ENCODE peak calls at places on chromosomes 12 and 14, in eight cellular contexts. One of them, this sample, is unnamed.

GRCh38 chr12:81992461-81992860 is 233.3 kb upstream of the PPFIA2 start:
- DNase-seq in neuronal stem cell: peak
- DNase-seq in stomach: peak
- DNase-seq in dorsolateral prefrontal cortex: no peak
- DNase-seq in RWPE1: no peak
- DNase-seq in naive thymus-derived CD4-positive, alpha-beta T cell: no peak
- DNase-seq in effector memory CD4-positive, alpha-beta T cell: no peak
- DNase-seq in IMR-90: no peak
- DNase-seq in this sample: no peak

GRCh38 chr12:48917857-48918537 is 7.3 kb downstream of the FKBP11 start:
- DNase-seq in neuronal stem cell: no peak
- DNase-seq in stomach: no peak
- DNase-seq in dorsolateral prefrontal cortex: no peak
- DNase-seq in RWPE1: no peak
- DNase-seq in naive thymus-derived CD4-positive, alpha-beta T cell: no peak
- DNase-seq in effector memory CD4-positive, alpha-beta T cell: no peak
- DNase-seq in IMR-90: no peak
- DNase-seq in this sample: no peak

GRCh38 chr14:20857630-20858261 is 33.4 kb upstream of the RNASE3 start:
- DNase-seq in neuronal stem cell: peak
- DNase-seq in stomach: peak
- DNase-seq in dorsolateral prefrontal cortex: peak
- DNase-seq in RWPE1: peak
- DNase-seq in naive thymus-derived CD4-positive, alpha-beta T cell: peak
- DNase-seq in effector memory CD4-positive, alpha-beta T cell: peak
- DNase-seq in IMR-90: peak
- DNase-seq in this sample: peak

GRCh38 chr12:32240210-32240609 is 133.6 kb downstream of the BICD1 start:
- DNase-seq in neuronal stem cell: no peak
- DNase-seq in stomach: no peak
- DNase-seq in dorsolateral prefrontal cortex: no peak
- DNase-seq in RWPE1: no peak
- DNase-seq in naive thymus-derived CD4-positive, alpha-beta T cell: no peak
- DNase-seq in effector memory CD4-positive, alpha-beta T cell: no peak
- DNase-seq in IMR-90: no peak
- DNase-seq in this sample: no peak

GRCh38 chr12:116102019-116102418 is 175.5 kb downstream of the MED13L start:
- DNase-seq in neuronal stem cell: no peak
- DNase-seq in stomach: no peak
- DNase-seq in dorsolateral prefrontal cortex: peak
- DNase-seq in RWPE1: no peak
- DNase-seq in naive thymus-derived CD4-positive, alpha-beta T cell: no peak
- DNase-seq in effector memory CD4-positive, alpha-beta T cell: no peak
- DNase-seq in IMR-90: no peak
- DNase-seq in this sample: no peak

GRCh38 chr14:89415139-89415538 is 1.9 kb downstream of the FOXN3 start:
- DNase-seq in neuronal stem cell: no peak
- DNase-seq in stomach: no peak
- DNase-seq in dorsolateral prefrontal cortex: no peak
- DNase-seq in RWPE1: no peak
- DNase-seq in naive thymus-derived CD4-positive, alpha-beta T cell: no peak
- DNase-seq in effector memory CD4-positive, alpha-beta T cell: no peak
- DNase-seq in IMR-90: no peak
- DNase-seq in this sample: no peak

GRCh38 chr14:68336165-68336564 is 456.7 kb downstream of the ZFP36L1 start:
- DNase-seq in neuronal stem cell: no peak
- DNase-seq in stomach: no peak
- DNase-seq in dorsolateral prefrontal cortex: no peak
- DNase-seq in RWPE1: no peak
- DNase-seq in naive thymus-derived CD4-positive, alpha-beta T cell: no peak
- DNase-seq in effector memory CD4-positive, alpha-beta T cell: no peak
- DNase-seq in IMR-90: no peak
- DNase-seq in this sample: no peak

GRCh38 chr14:95134304-95134933 is 22.9 kb downstream of the DICER1 start:
- DNase-seq in neuronal stem cell: no peak
- DNase-seq in stomach: no peak
- DNase-seq in dorsolateral prefrontal cortex: no peak
- DNase-seq in RWPE1: no peak
- DNase-seq in naive thymus-derived CD4-positive, alpha-beta T cell: no peak
- DNase-seq in effector memory CD4-positive, alpha-beta T cell: no peak
- DNase-seq in IMR-90: peak
- DNase-seq in this sample: no peak

GRCh38 chr14:31781578-31781977 is 220.4 kb downstream of the NUBPL start:
- DNase-seq in neuronal stem cell: peak
- DNase-seq in stomach: no peak
- DNase-seq in dorsolateral prefrontal cortex: no peak
- DNase-seq in RWPE1: no peak
- DNase-seq in naive thymus-derived CD4-positive, alpha-beta T cell: no peak
- DNase-seq in effector memory CD4-positive, alpha-beta T cell: no peak
- DNase-seq in IMR-90: no peak
- DNase-seq in this sample: no peak

GRCh38 chr14:35402323-35403084 is 2.0 kb downstream of the NFKBIA start:
- DNase-seq in neuronal stem cell: no peak
- DNase-seq in stomach: no peak
- DNase-seq in dorsolateral prefrontal cortex: no peak
- DNase-seq in RWPE1: no peak
- DNase-seq in naive thymus-derived CD4-positive, alpha-beta T cell: no peak
- DNase-seq in effector memory CD4-positive, alpha-beta T cell: no peak
- DNase-seq in IMR-90: peak
- DNase-seq in this sample: no peak

GRCh38 chr14:78530078-78530477 is 359.9 kb downstream of the NRXN3 start:
- DNase-seq in neuronal stem cell: peak
- DNase-seq in stomach: no peak
- DNase-seq in dorsolateral prefrontal cortex: no peak
- DNase-seq in RWPE1: peak
- DNase-seq in naive thymus-derived CD4-positive, alpha-beta T cell: no peak
- DNase-seq in effector memory CD4-positive, alpha-beta T cell: no peak
- DNase-seq in IMR-90: no peak
- DNase-seq in this sample: no peak

GRCh38 chr12:49553512-49554088 is 14.3 kb downstream of the MCRS1 start:
- DNase-seq in neuronal stem cell: no peak
- DNase-seq in stomach: no peak
- DNase-seq in dorsolateral prefrontal cortex: no peak
- DNase-seq in RWPE1: peak
- DNase-seq in naive thymus-derived CD4-positive, alpha-beta T cell: no peak
- DNase-seq in effector memory CD4-positive, alpha-beta T cell: no peak
- DNase-seq in IMR-90: no peak
- DNase-seq in this sample: no peak

GRCh38 chr12:116294464-116295002 is 17.0 kb upstream of the MED13L start:
- DNase-seq in neuronal stem cell: no peak
- DNase-seq in stomach: no peak
- DNase-seq in dorsolateral prefrontal cortex: no peak
- DNase-seq in RWPE1: no peak
- DNase-seq in naive thymus-derived CD4-positive, alpha-beta T cell: no peak
- DNase-seq in effector memory CD4-positive, alpha-beta T cell: no peak
- DNase-seq in IMR-90: no peak
- DNase-seq in this sample: no peak

GRCh38 chr12:10753066-10753465 is 29.9 kb upstream of the YBX3 start:
- DNase-seq in neuronal stem cell: no peak
- DNase-seq in stomach: no peak
- DNase-seq in dorsolateral prefrontal cortex: no peak
- DNase-seq in RWPE1: peak
- DNase-seq in naive thymus-derived CD4-positive, alpha-beta T cell: no peak
- DNase-seq in effector memory CD4-positive, alpha-beta T cell: no peak
- DNase-seq in IMR-90: peak
- DNase-seq in this sample: no peak

GRCh38 chr14:106211489-106211888 is 685.1 kb downstream of the TMEM121 start:
- DNase-seq in neuronal stem cell: no peak
- DNase-seq in stomach: no peak
- DNase-seq in dorsolateral prefrontal cortex: no peak
- DNase-seq in RWPE1: no peak
- DNase-seq in naive thymus-derived CD4-positive, alpha-beta T cell: no peak
- DNase-seq in effector memory CD4-positive, alpha-beta T cell: no peak
- DNase-seq in IMR-90: no peak
- DNase-seq in this sample: no peak

GRCh38 chr12:4069046-4070010 is 196.1 kb upstream of the PARP11 start:
- DNase-seq in neuronal stem cell: no peak
- DNase-seq in stomach: no peak
- DNase-seq in dorsolateral prefrontal cortex: no peak
- DNase-seq in RWPE1: no peak
- DNase-seq in naive thymus-derived CD4-positive, alpha-beta T cell: no peak
- DNase-seq in effector memory CD4-positive, alpha-beta T cell: no peak
- DNase-seq in IMR-90: no peak
- DNase-seq in this sample: no peak

GRCh38 chr14:99534863-99535262 is 53.7 kb downstream of the CCNK start:
- DNase-seq in neuronal stem cell: peak
- DNase-seq in stomach: no peak
- DNase-seq in dorsolateral prefrontal cortex: no peak
- DNase-seq in RWPE1: no peak
- DNase-seq in naive thymus-derived CD4-positive, alpha-beta T cell: no peak
- DNase-seq in effector memory CD4-positive, alpha-beta T cell: no peak
- DNase-seq in IMR-90: no peak
- DNase-seq in this sample: no peak

GRCh38 chr12:55718020-55718419 is 2.2 kb upstream of the RDH5 start:
- DNase-seq in neuronal stem cell: no peak
- DNase-seq in stomach: no peak
- DNase-seq in dorsolateral prefrontal cortex: no peak
- DNase-seq in RWPE1: no peak
- DNase-seq in naive thymus-derived CD4-positive, alpha-beta T cell: no peak
- DNase-seq in effector memory CD4-positive, alpha-beta T cell: no peak
- DNase-seq in IMR-90: no peak
- DNase-seq in this sample: no peak

GRCh38 chr14:68589447-68590232 is 203.2 kb downstream of the ZFP36L1 start:
- DNase-seq in neuronal stem cell: no peak
- DNase-seq in stomach: no peak
- DNase-seq in dorsolateral prefrontal cortex: no peak
- DNase-seq in RWPE1: no peak
- DNase-seq in naive thymus-derived CD4-positive, alpha-beta T cell: no peak
- DNase-seq in effector memory CD4-positive, alpha-beta T cell: no peak
- DNase-seq in IMR-90: peak
- DNase-seq in this sample: no peak

GRCh38 chr14:104374718-104375080 is 204.9 kb upstream of the C14orf180 start:
- DNase-seq in neuronal stem cell: no peak
- DNase-seq in stomach: no peak
- DNase-seq in dorsolateral prefrontal cortex: no peak
- DNase-seq in RWPE1: no peak
- DNase-seq in naive thymus-derived CD4-positive, alpha-beta T cell: no peak
- DNase-seq in effector memory CD4-positive, alpha-beta T cell: no peak
- DNase-seq in IMR-90: no peak
- DNase-seq in this sample: no peak

GRCh38 chr12:1907652-1908611 is 10.5 kb downstream of the CACNA2D4 start:
- DNase-seq in neuronal stem cell: no peak
- DNase-seq in stomach: peak
- DNase-seq in dorsolateral prefrontal cortex: no peak
- DNase-seq in RWPE1: peak
- DNase-seq in naive thymus-derived CD4-positive, alpha-beta T cell: no peak
- DNase-seq in effector memory CD4-positive, alpha-beta T cell: no peak
- DNase-seq in IMR-90: no peak
- DNase-seq in this sample: no peak

GRCh38 chr14:51538973-51539372 is 112.7 kb upstream of the FRMD6 start:
- DNase-seq in neuronal stem cell: no peak
- DNase-seq in stomach: no peak
- DNase-seq in dorsolateral prefrontal cortex: no peak
- DNase-seq in RWPE1: no peak
- DNase-seq in naive thymus-derived CD4-positive, alpha-beta T cell: no peak
- DNase-seq in effector memory CD4-positive, alpha-beta T cell: no peak
- DNase-seq in IMR-90: no peak
- DNase-seq in this sample: no peak
- H3K27ac ChIP-seq in neuronal stem cell: no peak
- H3K27ac ChIP-seq in stomach: no peak
- H3K27ac ChIP-seq in dorsolateral prefrontal cortex: no peak
- H3K27ac ChIP-seq in RWPE1: no peak
- H3K27ac ChIP-seq in naive thymus-derived CD4-positive, alpha-beta T cell: no peak
- H3K27ac ChIP-seq in effector memory CD4-positive, alpha-beta T cell: no peak
- H3K27ac ChIP-seq in IMR-90: no peak
- H3K27ac ChIP-seq in this sample: no peak

DNA sequence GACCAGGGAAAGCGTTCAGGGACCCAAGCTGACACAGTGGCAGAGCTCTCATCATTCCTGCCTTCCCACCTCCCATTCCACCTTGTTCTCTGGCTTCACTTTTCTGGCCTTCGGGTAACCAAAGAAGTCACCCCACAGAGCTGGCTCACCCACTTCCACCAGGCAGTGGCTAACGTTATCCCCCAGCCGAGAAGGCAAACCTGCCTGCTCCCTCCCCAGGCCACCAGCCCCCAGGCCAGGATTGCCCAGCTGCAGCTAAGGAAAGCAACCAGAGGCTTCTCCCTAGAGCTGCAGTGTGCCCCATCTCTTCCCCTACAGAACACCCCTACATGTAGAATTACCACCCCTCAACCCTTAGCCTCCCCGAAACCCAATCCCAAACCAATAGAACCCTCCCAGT is 22.2 kb downstream of the CCDC88C start:
- DNase-seq in neuronal stem cell: no peak
- DNase-seq in stomach: no peak
- DNase-seq in dorsolateral prefrontal cortex: no peak
- DNase-seq in RWPE1: no peak
- DNase-seq in naive thymus-derived CD4-positive, alpha-beta T cell: no peak
- DNase-seq in effector memory CD4-positive, alpha-beta T cell: no peak
- DNase-seq in IMR-90: no peak
- DNase-seq in this sample: no peak
- H3K27ac ChIP-seq in neuronal stem cell: no peak
- H3K27ac ChIP-seq in stomach: no peak
- H3K27ac ChIP-seq in dorsolateral prefrontal cortex: no peak
- H3K27ac ChIP-seq in RWPE1: peak
- H3K27ac ChIP-seq in naive thymus-derived CD4-positive, alpha-beta T cell: peak
- H3K27ac ChIP-seq in effector memory CD4-positive, alpha-beta T cell: peak
- H3K27ac ChIP-seq in IMR-90: no peak
- H3K27ac ChIP-seq in this sample: no peak

DNA sequence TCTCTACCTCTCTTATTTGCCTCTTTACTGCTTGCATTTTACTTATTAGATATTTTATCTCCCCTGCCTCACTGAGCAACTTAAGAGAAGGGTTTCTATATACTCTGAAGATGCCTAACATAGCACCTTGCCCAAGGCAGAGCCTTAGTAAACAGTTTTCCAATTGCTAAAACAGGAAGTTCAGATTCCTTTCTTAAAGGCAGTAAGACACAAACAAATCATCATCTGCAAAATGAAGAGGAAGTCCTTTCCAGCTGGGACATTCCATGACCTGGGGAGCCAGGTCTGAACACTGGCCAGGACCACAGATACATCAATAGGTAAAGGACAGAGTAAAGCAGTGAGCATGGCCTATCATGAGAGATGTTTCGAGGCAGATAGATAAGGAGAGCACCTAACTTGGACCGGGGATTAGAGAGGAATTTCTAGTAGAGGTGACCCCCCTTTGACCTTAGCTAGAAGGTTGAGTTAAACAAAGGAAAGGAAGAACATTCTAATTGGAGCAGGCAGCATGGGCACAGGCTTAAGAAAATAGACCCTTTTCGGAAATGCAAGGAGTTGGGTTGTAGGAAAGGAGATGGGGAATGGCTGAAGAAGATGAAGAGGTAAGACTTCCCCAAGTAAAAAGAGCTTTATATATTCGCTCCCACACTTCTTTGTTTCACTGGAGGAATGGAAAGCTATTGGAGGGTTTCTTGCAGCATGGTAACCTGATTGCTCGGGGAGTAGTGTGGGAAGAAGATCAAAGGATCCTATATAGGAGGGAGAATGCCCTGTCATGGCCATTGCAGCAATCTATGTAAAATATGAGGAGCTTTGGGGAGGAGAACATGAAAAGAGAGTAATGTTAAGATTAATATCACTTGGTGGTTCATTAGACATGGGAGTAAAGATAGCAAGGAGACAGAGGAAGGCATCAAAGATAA is 94.8 kb downstream of the PHLDA1 start:
- DNase-seq in neuronal stem cell: no peak
- DNase-seq in stomach: no peak
- DNase-seq in dorsolateral prefrontal cortex: no peak
- DNase-seq in RWPE1: no peak
- DNase-seq in naive thymus-derived CD4-positive, alpha-beta T cell: no peak
- DNase-seq in effector memory CD4-positive, alpha-beta T cell: no peak
- DNase-seq in IMR-90: no peak
- DNase-seq in this sample: no peak
- H3K27ac ChIP-seq in neuronal stem cell: no peak
- H3K27ac ChIP-seq in stomach: no peak
- H3K27ac ChIP-seq in dorsolateral prefrontal cortex: no peak
- H3K27ac ChIP-seq in RWPE1: no peak
- H3K27ac ChIP-seq in naive thymus-derived CD4-positive, alpha-beta T cell: no peak
- H3K27ac ChIP-seq in effector memory CD4-positive, alpha-beta T cell: no peak
- H3K27ac ChIP-seq in IMR-90: no peak
- H3K27ac ChIP-seq in this sample: no peak

GRCh38 chr14:91371011-91371989 is 46.3 kb downstream of the CCDC88C start:
- DNase-seq in neuronal stem cell: no peak
- DNase-seq in stomach: no peak
- DNase-seq in dorsolateral prefrontal cortex: no peak
- DNase-seq in RWPE1: no peak
- DNase-seq in naive thymus-derived CD4-positive, alpha-beta T cell: no peak
- DNase-seq in effector memory CD4-positive, alpha-beta T cell: no peak
- DNase-seq in IMR-90: no peak
- DNase-seq in this sample: no peak
- H3K27ac ChIP-seq in neuronal stem cell: no peak
- H3K27ac ChIP-seq in stomach: peak
- H3K27ac ChIP-seq in dorsolateral prefrontal cortex: no peak
- H3K27ac ChIP-seq in RWPE1: peak
- H3K27ac ChIP-seq in naive thymus-derived CD4-positive, alpha-beta T cell: peak
- H3K27ac ChIP-seq in effector memory CD4-positive, alpha-beta T cell: peak
- H3K27ac ChIP-seq in IMR-90: no peak
- H3K27ac ChIP-seq in this sample: no peak